ENCODE peak calls at places on chromosome 1, in four cellular contexts. L, K, V and P are unnamed samples.

GRCh38 chr1:19350566-19350965 is 38.4 kb downstream of the SLC66A1 start:
- DNase-seq in K (no peak), L (no peak), V (no peak), P (no peak)

GRCh38 chr1:27628712-27629111 is 6.3 kb downstream of the FGR start:
- DNase-seq in K (peak; percentile 48), L (no peak), V (no peak), P (no peak)

GRCh38 chr1:19354531-19354981 is 42.4 kb downstream of the SLC66A1 start:
- DNase-seq in K (no peak), L (no peak), V (no peak), P (no peak)

GRCh38 chr1:236345728-236346127 is 48.4 kb upstream of the EDARADD start:
- DNase-seq in L (no peak), V (peak; percentile 9), K (no peak), P (no peak)

GRCh38 chr1:151325646-151326429 is 1.4 kb downstream of the PI4KB start:
- DNase-seq in V (no peak), K (no peak), L (peak; percentile 38), P (no peak)

GRCh38 chr1:51487628-51488027 is 31.4 kb downstream of the EPS15 start:
- DNase-seq in K (no peak), V (no peak), L (no peak), P (no peak)

GRCh38 chr1:54053745-54054437 is 483 bp downstream of the TCEANC2 start:
- DNase-seq in V (no peak), L (no peak), K (no peak), P (no peak)

GRCh38 chr1:59936358-59936821 is 9.8 kb upstream of the CYP2J2 start:
- DNase-seq in V (no peak), K (no peak), L (no peak), P (no peak)

GRCh38 chr1:44808938-44809917 is 905 bp downstream of the BTBD19 start:
- DNase-seq in V (peak; percentile 61), L (no peak), K (peak; percentile 73), P (no peak)

GRCh38 chr1:119451158-119451557 is 36.2 kb downstream of the HSD3B2 start:
- DNase-seq in K (no peak), V (no peak), L (no peak), P (no peak)

GRCh38 chr1:63407002-63407401 is 39.6 kb downstream of the ALG6 start:
- DNase-seq in V (no peak), K (no peak), L (peak; percentile 53), P (no peak)

GRCh38 chr1:200659269-200659668 is 10.4 kb downstream of the DDX59 start:
- DNase-seq in K (no peak), V (no peak), L (peak; percentile 88), P (peak; percentile 94)

GRCh38 chr1:156082111-156083091 is at the start of gene MEX3A:
- DNase-seq in V (peak; percentile 80), L (peak; percentile 44), K (peak; percentile 85), P (no peak)

GRCh38 chr1:25875856-25876692 is 566 bp upstream of the PAQR7 start:
- DNase-seq in K (no peak), L (peak; percentile 57), V (no peak), P (no peak)

GRCh38 chr1:215028954-215029353 is 53.6 kb upstream of the KCNK2 start:
- DNase-seq in L (no peak), V (no peak), K (no peak), P (no peak)

GRCh38 chr1:1250828-1251284 is 4.3 kb upstream of the C1QTNF12 start:
- DNase-seq in V (no peak), K (no peak), L (no peak), P (peak; percentile 43)

GRCh38 chr1:21651214-21652042 is 17.7 kb downstream of the RAP1GAP start:
- DNase-seq in K (peak; percentile 41), L (no peak), V (no peak), P (no peak)

GRCh38 chr1:236535656-236536293 is 12.0 kb downstream of the LGALS8 start:
- DNase-seq in V (no peak), K (no peak), L (no peak), P (no peak)

GRCh38 chr1:161307230-161307768 is 2.5 kb downstream of the MPZ start:
- DNase-seq in L (no peak), K (no peak), V (peak; percentile 82), P (no peak)

GRCh38 chr1:1318131-1318652 is 6.3 kb downstream of the INTS11 start:
- DNase-seq in V (no peak), L (peak; percentile 86), K (peak; percentile 89), P (peak; percentile 51)

GRCh38 chr1:227370463-227371254 is 52.4 kb upstream of the CDC42BPA start:
- DNase-seq in K (no peak), V (no peak), L (no peak), P (no peak)

GRCh38 chr1:199551967-199552565 is 475.4 kb upstream of the NR5A2 start:
- DNase-seq in L (peak; percentile 37), V (peak; percentile 77), K (no peak), P (no peak)

GRCh38 chr1:55385402-55386018 is 170.3 kb upstream of the USP24 start:
- DNase-seq in L (no peak), K (no peak), V (no peak), P (no peak)

GRCh38 chr1:166785987-166786386 is 53.3 kb upstream of the POGK start:
- DNase-seq in L (no peak), V (no peak), K (no peak), P (no peak)

GRCh38 chr1:37033355-37034291 is 692 bp downstream of the GRIK3 start:
- DNase-seq in V (no peak), K (no peak), L (no peak), P (no peak)

GRCh38 chr1:241716915-241717651 is 65.0 kb downstream of the WDR64 start:
- DNase-seq in V (no peak), K (no peak), L (no peak), P (peak; percentile 22)

GRCh38 chr1:11188858-11189451 is at the start of gene ANGPTL7:
- DNase-seq in K (no peak), L (no peak), V (no peak), P (no peak)

GRCh38 chr1:47465605-47466004 is 27.8 kb downstream of the FOXD2 start:
- DNase-seq in K (no peak), V (no peak), L (no peak), P (no peak)

GRCh38 chr1:243926803-243927245 is 76.8 kb upstream of the AKT3 start:
- DNase-seq in K (no peak), L (peak; percentile 100), V (no peak), P (no peak)

GRCh38 chr1:227934476-227935313 is 13.0 kb downstream of the WNT9A start:
- DNase-seq in K (peak; percentile 16), L (peak; percentile 94), V (no peak), P (peak; percentile 89)

GRCh38 chr1:156909671-156910070 is 10.8 kb upstream of the LRRC71 start:
- DNase-seq in K (no peak), L (no peak), V (no peak), P (no peak)

GRCh38 chr1:33306061-33306460 is 14.8 kb downstream of the A3GALT2 start:
- DNase-seq in K (peak; percentile 34), L (no peak), V (peak; percentile 41), P (no peak)

GRCh38 chr1:20885121-20885520 is 98.0 kb upstream of the HP1BP3 start:
- DNase-seq in K (no peak), V (no peak), L (no peak), P (no peak)

GRCh38 chr1:78619803-78620579 is at the start of gene IFI44L:
- DNase-seq in L (no peak), K (no peak), V (peak; percentile 68), P (peak; percentile 26)

GRCh38 chr1:179591592-179592580 is at the start of gene TDRD5:
- DNase-seq in V (no peak), K (no peak), L (no peak), P (no peak)

GRCh38 chr1:223348439-223348838 is 15.5 kb downstream of the SUSD4 start:
- DNase-seq in K (no peak), L (no peak), V (no peak), P (no peak)